ENCODE peak calls at places on chromosome 19, in four cellular contexts. C, I, Q and B are unnamed samples.

GRCh38 chr19:55519461-55520311 is 17.2 kb downstream of the SBK2 start:
- DNase-seq in I (no peak), C (no peak), Q (peak; percentile 41), B (no peak)

GRCh38 chr19:42088471-42089190 is 12.7 kb downstream of the ZNF574 start:
- DNase-seq in I (no peak), Q (no peak), C (no peak), B (no peak)

GRCh38 chr19:15195987-15196682 is 4.7 kb downstream of the NOTCH3 start:
- DNase-seq in C (no peak), Q (no peak), I (no peak), B (no peak)

GRCh38 chr19:19597809-19598306 is 20.6 kb downstream of the PBX4 start:
- DNase-seq in Q (peak; percentile 52), C (peak; percentile 65), I (no peak), B (peak; percentile 70)

GRCh38 chr19:3094638-3095374 is 644 bp downstream of the GNA11 start:
- DNase-seq in I (no peak), C (peak; percentile 23), Q (peak; percentile 47), B (peak; percentile 26)

GRCh38 chr19:16369664-16370576 is 45.3 kb downstream of the KLF2 start:
- DNase-seq in C (peak; percentile 81), I (no peak), Q (no peak), B (peak; percentile 80)

GRCh38 chr19:2552859-2553258 is 76.9 kb downstream of the GADD45B start:
- DNase-seq in I (no peak), Q (peak; percentile 14), C (peak; percentile 46), B (peak; percentile 91)

GRCh38 chr19:961866-962620 is 22.1 kb upstream of the WDR18 start:
- DNase-seq in C (no peak), I (no peak), Q (peak; percentile 97), B (peak; percentile 35)

GRCh38 chr19:4657835-4658234 is 12.3 kb downstream of the MYDGF start:
- DNase-seq in C (no peak), I (no peak), Q (no peak), B (no peak)

GRCh38 chr19:33256266-33256665 is 30.6 kb upstream of the SLC7A10 start:
- DNase-seq in I (no peak), C (no peak), Q (no peak), B (no peak)

GRCh38 chr19:7637374-7638256 is 705 bp downstream of the STXBP2 start:
- DNase-seq in I (no peak), Q (peak; percentile 93), C (peak; percentile 21), B (no peak)

GRCh38 chr19:53703361-53703760 is 71.6 kb downstream of the DPRX start:
- DNase-seq in I (no peak), Q (no peak), C (no peak), B (no peak)

GRCh38 chr19:57709616-57710015 is 612 bp upstream of the ZNF154 start:
- DNase-seq in I (no peak), Q (no peak), C (no peak), B (no peak)

GRCh38 chr19:23071087-23071511 is 45.7 kb upstream of the ZNF730 start:
- DNase-seq in I (no peak), C (no peak), Q (peak; percentile 9), B (no peak)

GRCh38 chr19:45153339-45154063 is 7.3 kb downstream of the NKPD1 start:
- DNase-seq in C (peak; percentile 23), Q (peak; percentile 69), I (no peak), B (peak; percentile 17)

GRCh38 chr19:3108775-3109174 is 14.6 kb downstream of the GNA11 start:
- DNase-seq in I (peak; percentile 57), C (peak; percentile 58), Q (peak; percentile 84), B (peak; percentile 66)

GRCh38 chr19:16259385-16260159 is 61.9 kb downstream of the AP1M1 start:
- DNase-seq in C (no peak), I (no peak), Q (no peak), B (no peak)

GRCh38 chr19:54136086-54136863 is 1.3 kb upstream of the CNOT3 start:
- DNase-seq in Q (no peak), I (no peak), C (no peak), B (no peak)

GRCh38 chr19:7705387-7706187 is 3.7 kb upstream of the FCER2 start:
- DNase-seq in C (peak; percentile 46), Q (no peak), I (no peak), B (peak; percentile 80)

GRCh38 chr19:5339470-5339949 is 1.1 kb downstream of the PTPRS start:
- DNase-seq in I (no peak), C (no peak), Q (no peak), B (no peak)

GRCh38 chr19:6768236-6768785 is 1.1 kb upstream of the SH2D3A start:
- DNase-seq in Q (no peak), C (no peak), I (no peak), B (peak; percentile 28)

GRCh38 chr19:44367024-44367423 is 10.5 kb upstream of the ZNF112 start:
- DNase-seq in I (no peak), Q (peak; percentile 16), C (no peak), B (no peak)

GRCh38 chr19:1261863-1262686 is 7.1 kb upstream of the CIRBP start:
- DNase-seq in C (peak; percentile 54), Q (no peak), I (peak; percentile 89), B (no peak)

GRCh38 chr19:50205681-50206138 is 2.3 kb downstream of the MYH14 start:
- DNase-seq in C (no peak), Q (no peak), I (no peak), B (no peak)

GRCh38 chr19:2424686-2425621 is 2.4 kb downstream of the TIMM13 start:
- DNase-seq in C (no peak), I (no peak), Q (no peak), B (no peak)

GRCh38 chr19:8056533-8056932 is 4.0 kb downstream of the CCL25 start:
- DNase-seq in C (no peak), I (no peak), Q (no peak), B (no peak)

GRCh38 chr19:703651-704446 is 4.9 kb upstream of the PALM start:
- DNase-seq in Q (peak; percentile 95), C (peak; percentile 56), I (peak; percentile 77), B (peak; percentile 53)

GRCh38 chr19:8150178-8150865 is 930 bp upstream of the FBN3 start:
- DNase-seq in I (no peak), C (no peak), Q (no peak), B (no peak)

GRCh38 chr19:48654299-48655059 is 8.5 kb upstream of the CA11 start:
- DNase-seq in Q (peak; percentile 57), C (no peak), I (no peak), B (no peak)

GRCh38 chr19:56348289-56348877 is 33.7 kb upstream of the ZSCAN5A start:
- DNase-seq in C (no peak), I (no peak), Q (peak; percentile 68), B (peak; percentile 52)

DNA sequence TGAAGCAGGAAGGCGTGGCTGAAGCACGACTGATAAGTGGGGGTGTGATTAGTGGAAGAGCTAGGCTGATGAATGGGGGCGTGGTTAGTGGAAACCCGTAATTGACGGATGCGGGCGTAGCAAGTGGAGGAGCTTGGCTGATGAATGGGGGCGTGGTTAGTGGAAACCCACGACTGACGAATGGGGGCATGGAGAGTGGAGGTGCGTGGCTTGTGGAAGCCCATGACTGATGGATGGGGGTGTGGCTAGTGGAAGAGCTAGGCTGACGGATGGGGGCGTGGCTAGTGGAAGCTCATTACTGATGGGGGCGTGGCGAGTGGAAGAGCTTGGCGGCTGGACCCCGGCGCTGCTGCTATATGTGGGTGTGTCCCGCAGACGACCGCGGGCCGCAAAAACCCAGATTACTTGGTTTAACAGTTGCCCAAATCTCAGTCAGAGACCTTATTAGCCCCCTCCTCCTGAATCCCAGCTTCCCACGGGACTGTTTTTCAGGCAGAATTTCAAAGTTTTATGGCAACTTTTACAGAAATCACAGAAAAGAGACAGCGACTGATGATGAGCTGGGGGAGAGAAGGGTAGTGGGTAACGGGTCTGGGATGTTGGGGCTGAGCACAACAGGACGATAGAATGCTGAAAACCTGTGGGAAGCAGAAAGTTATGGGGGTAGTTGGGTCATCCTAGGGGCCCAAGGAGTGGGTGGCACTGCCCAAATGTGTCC is 9.0 kb upstream of the MEIS3 start:
- DNase-seq in I (peak; percentile 99), Q (peak; percentile 98), C (peak; percentile 76), B (peak; percentile 94)
- H3K27me3 ChIP-seq in I (no peaks in the 10 kb centered on the region), Q (peaks cover 8% of the 10 kb centered on the region), C (peaks cover 41% of the 10 kb centered on the region), B (peaks cover 7% of the 10 kb centered on the region)

DNA sequence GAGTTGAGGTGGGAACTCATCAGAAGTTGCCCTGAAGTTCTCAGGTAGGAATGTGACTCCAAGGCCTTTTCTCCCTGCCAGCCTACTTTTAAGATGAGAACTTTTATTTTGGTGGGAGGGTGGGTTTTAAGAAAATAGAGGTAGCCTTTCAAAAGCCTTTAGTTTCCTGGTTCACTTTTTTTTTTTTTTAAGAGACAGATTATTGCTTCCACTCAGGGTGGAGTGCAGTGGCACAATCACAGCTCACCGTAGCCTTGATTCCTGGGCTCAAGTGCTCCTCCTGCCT is 3.0 kb downstream of the C19orf67 start:
- DNase-seq in C (no peak), I (no peak), Q (no peak), B (no peak)
- H3K27ac ChIP-seq in C (no peak overlapping the region), I (no peak overlapping the region), Q (no peak overlapping the region), B (no peak overlapping the region)

GRCh38 chr19:17779281-17779930 is 15.5 kb upstream of the B3GNT3 start:
- DNase-seq in I (no peak), Q (peak; percentile 85), C (no peak), B (no peak)
- H3K4me3 ChIP-seq in I (no peak overlapping the region), Q (no peak overlapping the region), C (no peak overlapping the region), B (no peak overlapping the region)

DNA sequence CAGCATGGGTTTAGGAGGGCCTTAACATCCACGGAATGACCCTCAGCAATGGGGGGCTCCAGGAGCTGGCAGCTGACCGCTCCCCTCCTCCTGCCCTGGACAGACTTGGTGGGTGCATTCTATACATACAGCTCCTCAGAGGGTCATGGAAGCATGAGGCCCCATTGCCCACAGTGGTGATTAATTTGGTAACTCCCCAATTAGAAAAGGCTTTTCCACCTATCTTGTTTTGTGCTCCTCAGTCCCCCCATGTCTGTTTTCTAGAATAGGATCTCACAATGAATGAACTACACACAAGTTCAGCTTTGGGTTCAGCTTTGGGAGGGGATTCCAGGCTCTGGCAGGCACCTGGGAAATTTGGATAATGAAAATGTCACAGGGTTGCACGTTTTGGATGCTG is 707.8 kb downstream of the UQCRFS1 start:
- DNase-seq in Q (no peak), C (no peak), I (no peak), B (no peak)
- H3K27me3 ChIP-seq in Q (no peaks in the 10 kb centered on the region), C (no peaks in the 10 kb centered on the region), I (no peaks in the 10 kb centered on the region), B (no peaks in the 10 kb centered on the region)

DNA sequence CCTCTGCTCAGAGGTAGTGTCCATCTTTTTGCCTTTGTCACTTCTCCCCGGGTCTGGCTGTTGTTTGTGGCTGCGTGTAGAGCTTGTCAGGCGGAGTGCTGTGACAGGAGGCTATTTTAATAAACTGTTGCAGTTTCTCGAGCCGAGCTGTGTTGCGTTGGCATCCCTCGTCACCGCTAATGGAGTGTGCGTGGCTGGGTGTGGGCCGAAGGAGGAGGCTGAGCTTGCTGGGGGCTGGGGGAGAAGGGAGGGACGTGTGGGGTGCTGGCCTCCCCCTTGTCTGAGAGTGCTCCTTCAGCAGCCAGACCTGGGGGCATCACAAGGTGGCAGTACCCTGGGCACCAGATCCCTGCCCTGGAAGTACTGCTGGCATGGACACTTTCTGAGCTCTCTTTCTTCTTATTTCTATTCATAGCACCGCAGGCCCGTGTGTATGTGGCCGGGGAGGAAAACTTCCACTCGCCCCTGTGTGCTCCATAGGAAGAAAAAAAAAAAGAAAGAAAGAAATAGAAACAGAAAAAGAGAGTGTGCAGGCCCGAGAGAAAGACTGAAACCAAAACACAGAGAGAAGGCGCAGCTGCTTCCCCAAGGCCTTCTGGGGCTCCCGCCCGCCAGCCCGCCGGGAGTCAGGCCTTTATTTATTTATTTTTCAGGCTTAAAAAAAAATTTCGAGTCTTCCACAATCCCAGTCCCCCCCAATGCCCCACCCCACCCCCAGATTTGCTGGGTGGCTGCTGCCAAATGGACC is 27.0 kb downstream of the NFIX start:
- DNase-seq in Q (no peak), I (peak; percentile 62), C (no peak), B (no peak)
- H3K27ac ChIP-seq in Q (peak overlapping the region; percentile 62), I (peak overlapping the region; percentile 99), C (peak overlapping the region; percentile 61), B (no peak overlapping the region)